ENCODE peak calls at places on chromosomes 1 and 21, in eight cellular contexts. C is stimulated activated CD8-positive, alpha-beta memory T cell treated with anti-CD3 and anti-CD28 coated beads, Interleukin-7, amount 100 ng/mL, for 1 hour; Q is GM20000; I is activated naive CD8-positive, alpha-beta T cell treated with anti-CD3 and anti-CD28 coated beads, Interleukin-2, amount 50 U/mL, for 24 hours; L is stimulated activated CD4-positive, alpha-beta T cell treated with anti-CD3 and anti-CD28 coated beads, Interleukin-15, amount 100 ng/mL, for 24 hours; H is putamen; S is stimulated activated naive CD8-positive, alpha-beta T cell treated with anti-CD3 and anti-CD28 coated beads, Interleukin-15, Interleukin-2, amounts not matched to agents 100 U/mL and 50 U/mL, for 24 hours; W is NCI-H460. N is an unnamed sample.

GRCh38 chr1:78437941-78438340 is 52.8 kb upstream of the PTGFR start:
- DNase-seq in C (no peak), Q (no peak), I (no peak), L (no peak), H (no peak), S (no peak), W (no peak), N (no peak)

GRCh38 chr1:231951399-231951798 is 324.8 kb downstream of the DISC1 start:
- DNase-seq in C (no peak), Q (no peak), I (no peak), L (no peak), H (no peak), S (no peak), W (no peak), N (no peak)

GRCh38 chr1:209926045-209926444 is 12.0 kb upstream of the SYT14 start:
- DNase-seq in C (no peak), Q (no peak), I (no peak), L (no peak), H (no peak), S (no peak), W (no peak), N (peak)

GRCh38 chr1:84750110-84750509 is 59.8 kb upstream of the SSX2IP start:
- DNase-seq in C (no peak), Q (no peak), I (no peak), L (no peak), H (no peak), S (no peak), W (no peak), N (no peak)

GRCh38 chr1:199084293-199084692 is 445.5 kb downstream of the PTPRC start:
- DNase-seq in C (no peak), Q (no peak), I (no peak), L (no peak), H (no peak), S (no peak), W (no peak), N (no peak)

GRCh38 chr1:46087891-46088290 is 44.5 kb downstream of the PIK3R3 start:
- DNase-seq in C (no peak), Q (no peak), I (no peak), L (no peak), H (no peak), S (no peak), W (no peak), N (no peak)

GRCh38 chr1:84967666-84968065 is 29.2 kb downstream of the MCOLN2 start:
- DNase-seq in C (no peak), Q (no peak), I (no peak), L (no peak), H (no peak), S (no peak), W (no peak), N (no peak)

GRCh38 chr21:34517491-34518245 is 5.7 kb upstream of the KCNE1 start:
- DNase-seq in C (no peak), Q (no peak), I (no peak), L (peak), H (no peak), S (no peak), W (no peak), N (no peak)

GRCh38 chr1:76021816-76022215 is 52.7 kb upstream of the ST6GALNAC3 start:
- DNase-seq in C (no peak), Q (no peak), I (no peak), L (no peak), H (no peak), S (no peak), W (no peak), N (no peak)

GRCh38 chr1:56872597-56872996 is 18.0 kb downstream of the C8A start:
- DNase-seq in C (no peak), Q (no peak), I (no peak), L (no peak), H (no peak), S (no peak), W (no peak), N (no peak)

GRCh38 chr21:42535602-42536171 is 22.0 kb downstream of the SLC37A1 start:
- DNase-seq in C (no peak), Q (peak), I (no peak), L (no peak), H (no peak), S (no peak), W (no peak), N (no peak)

GRCh38 chr1:214570442-214570841 is 19.0 kb upstream of the PTPN14 start:
- DNase-seq in C (no peak), Q (no peak), I (no peak), L (no peak), H (no peak), S (no peak), W (no peak), N (no peak)